ENCODE peak calls at places on chromosomes 16 and 17, in six cellular contexts. Q is heart left ventricle, N is ovary, W is testis, A is sigmoid colon, O is Peyer's patch. Y is an unnamed sample.

GRCh38 chr16:11556945-11557720 is 29.6 kb downstream of the LITAF start:
- DNase-seq in N (no peak), Q (no peak), O (no peak), W (no peak), A (no peak), Y (no peak)

GRCh38 chr17:73524941-73525679 is 119.1 kb downstream of the SDK2 start:
- DNase-seq in W (no peak), N (no peak), O (no peak), A (no peak), Q (no peak), Y (no peak)

GRCh38 chr17:81712468-81713003 is 452 bp downstream of the SLC25A10 start:
- DNase-seq in A (peak; percentile 62), N (no peak), O (peak; percentile 75), W (no peak), Q (no peak), Y (peak; percentile 52)

GRCh38 chr16:4179763-4180260 is 62.1 kb downstream of the SRL start:
- DNase-seq in W (no peak), Q (no peak), A (no peak), O (no peak), N (no peak), Y (no peak)

GRCh38 chr16:55469821-55470532 is 9.0 kb upstream of the MMP2 start:
- DNase-seq in Q (no peak), W (no peak), A (no peak), N (no peak), O (no peak), Y (no peak)

GRCh38 chr17:74380959-74381808 is 13.9 kb downstream of the GPR142 start:
- DNase-seq in O (no peak), Q (no peak), W (no peak), N (no peak), A (no peak), Y (peak; percentile 8)

GRCh38 chr16:84207869-84208268 is 16.9 kb downstream of the ADAD2 start:
- DNase-seq in O (no peak), A (no peak), N (no peak), Q (no peak), W (no peak), Y (no peak)

GRCh38 chr16:89099905-89100304 is 6.3 kb downstream of the ACSF3 start:
- DNase-seq in N (no peak), Q (no peak), W (no peak), A (no peak), O (peak; percentile 79), Y (no peak)

GRCh38 chr16:69932228-69932627 is 18.9 kb upstream of the CLEC18A start:
- DNase-seq in A (no peak), Q (no peak), N (no peak), O (no peak), W (peak; percentile 5), Y (no peak)

GRCh38 chr17:12231027-12231682 is 210.5 kb downstream of the MAP2K4 start:
- DNase-seq in A (peak; percentile 81), O (no peak), Q (no peak), N (no peak), W (no peak), Y (no peak)

GRCh38 chr17:58965221-58965620 is 141.5 kb downstream of the TRIM37 start:
- DNase-seq in Q (no peak), O (no peak), N (no peak), A (no peak), W (no peak), Y (no peak)

GRCh38 chr16:12659871-12660270 is 143.8 kb downstream of the CPPED1 start:
- DNase-seq in N (no peak), W (no peak), Q (no peak), O (no peak), A (no peak), Y (no peak)

GRCh38 chr17:81869221-81870154 is 1.6 kb downstream of the ARHGDIA start:
- DNase-seq in N (peak; percentile 53), A (peak; percentile 73), W (peak; percentile 47), O (peak; percentile 66), Q (peak; percentile 44), Y (peak; percentile 20)

GRCh38 chr16:27748868-27749546 is 199.1 kb downstream of the KATNIP start:
- DNase-seq in W (peak; percentile 40), A (no peak), O (peak; percentile 73), Q (no peak), N (peak; percentile 49), Y (peak; percentile 88)

DNA sequence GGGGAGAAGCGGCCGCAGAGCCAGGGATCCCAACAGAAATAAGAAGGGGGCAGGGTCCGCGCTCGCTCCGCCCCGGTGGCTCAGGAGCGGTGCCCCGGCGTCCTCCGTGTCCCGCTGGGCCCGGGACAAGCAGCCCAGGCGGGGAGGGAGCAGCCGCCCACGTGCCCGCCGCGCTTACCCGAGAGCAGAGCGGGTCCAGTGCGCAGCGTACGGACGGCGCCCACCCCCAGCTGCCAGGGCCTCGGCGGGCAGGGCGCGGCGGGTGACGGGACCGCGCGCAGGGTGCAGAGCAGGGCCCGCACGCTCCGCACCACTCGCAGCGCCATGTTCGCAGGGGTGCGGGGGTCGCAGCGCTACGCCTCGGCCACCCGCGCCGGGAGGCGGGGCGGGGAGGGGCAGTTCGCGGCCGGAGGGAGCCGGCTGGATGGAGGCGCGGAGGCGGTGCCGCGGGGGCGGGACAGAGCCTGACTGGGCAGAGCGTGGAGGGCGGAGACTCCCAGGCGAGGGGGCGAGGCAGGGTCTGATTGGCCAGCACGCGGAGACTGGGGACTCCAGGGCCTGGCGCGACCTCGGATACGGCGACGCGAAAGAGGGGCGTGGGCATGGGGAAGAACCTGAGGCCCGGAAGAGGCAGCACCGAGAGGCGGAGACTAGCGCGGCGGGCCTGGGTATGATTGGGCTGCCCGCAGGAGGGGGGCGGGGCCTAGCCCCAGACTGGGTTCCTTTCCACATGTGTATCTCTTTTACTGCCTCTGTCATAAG is at the start of gene GCSH:
- DNase-seq in Q (peak; percentile 100), O (peak; percentile 100), W (peak; percentile 99), N (peak; percentile 99), A (peak; percentile 99), Y (peak; percentile 100)
- TF ChIP-seq POLR2A in Q (peak; percentile 48), O (no peak), W (no peak), N (no peak), A (no peak), Y (peak; percentile 76)

DNA sequence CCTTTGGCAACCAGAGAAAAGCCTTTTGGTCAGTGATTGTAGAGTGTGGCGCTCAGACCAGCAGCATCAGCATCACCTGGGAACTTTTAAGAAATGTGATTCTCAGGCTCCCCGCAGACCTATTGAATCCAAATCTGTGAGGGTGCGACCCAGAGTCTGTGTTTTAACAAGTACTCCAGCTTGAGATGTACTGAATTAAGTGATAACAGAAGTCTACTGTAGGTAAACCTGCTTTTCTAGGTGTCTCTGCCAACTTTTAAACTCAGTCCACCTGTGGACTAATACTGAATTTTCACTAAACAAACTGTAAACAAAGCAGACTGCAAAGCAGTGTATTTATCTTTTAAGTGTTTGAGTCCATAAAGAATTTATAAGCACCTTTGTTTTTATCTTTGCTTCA is 43.6 kb downstream of the NUP93 start:
- DNase-seq in N (no peak), Q (no peak), A (no peak), O (no peak), W (no peak), Y (no peak)
- H3K27ac ChIP-seq in N (no peak overlapping the region), Q (no peak overlapping the region), A (no peak overlapping the region), O (no peak overlapping the region), W (no peak overlapping the region), Y (no peak overlapping the region)

GRCh38 chr17:78715876-78716275 is 66.2 kb downstream of the CYTH1 start:
- DNase-seq in A (no peak), O (no peak), W (no peak), N (no peak), Q (no peak), Y (no peak)

GRCh38 chr17:78716292-78716691 is 65.8 kb downstream of the CYTH1 start:
- DNase-seq in N (no peak), Q (no peak), O (no peak), A (no peak), W (no peak), Y (no peak)

GRCh38 chr17:78715000-78715771 is 66.9 kb downstream of the CYTH1 start:
- DNase-seq in O (no peak), Q (no peak), A (no peak), N (no peak), W (no peak), Y (no peak)

GRCh38 chr17:78717431-78717980 is 64.6 kb downstream of the CYTH1 start:
- DNase-seq in W (peak; percentile 67), O (no peak), A (peak; percentile 75), Q (no peak), N (peak; percentile 55), Y (no peak)

DNA sequence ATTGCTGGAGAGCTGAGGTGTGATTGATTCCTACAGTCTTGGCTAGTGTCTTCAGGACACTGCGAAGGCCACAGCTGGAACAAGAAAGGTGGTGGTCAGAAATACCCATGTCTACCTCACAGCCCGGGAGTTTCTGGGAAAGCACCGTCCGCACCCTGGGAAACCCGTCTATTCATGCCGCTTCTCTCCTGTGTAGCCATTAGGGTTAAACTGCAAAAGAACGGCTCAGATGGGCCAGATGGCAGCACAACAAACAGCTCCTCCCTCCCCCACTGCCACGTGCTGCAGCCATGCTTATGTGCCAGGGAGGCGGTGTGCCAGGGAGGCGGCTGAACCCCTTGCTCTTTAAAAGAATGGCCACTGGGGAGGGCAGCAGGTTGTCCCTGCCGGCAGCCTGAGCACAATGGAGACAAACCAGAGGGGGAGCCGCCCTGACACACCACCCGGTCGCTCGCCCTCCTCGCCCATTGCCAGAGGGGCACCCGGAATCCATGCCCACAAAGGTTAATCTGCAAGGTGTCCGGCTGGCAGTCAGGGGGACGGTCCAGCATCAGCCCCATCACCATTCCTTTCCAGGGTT is 65.2 kb downstream of the CYTH1 start:
- DNase-seq in N (peak; percentile 48), W (peak; percentile 86), Q (peak; percentile 71), A (peak; percentile 91), O (peak; percentile 77), Y (peak; percentile 90)
- TF ChIP-seq POLR2A in N (no peak), W (no peak), Q (no peak), A (no peak), O (no peak), Y (no peak)

GRCh38 chr17:77959926-77960521 is 1.5 kb downstream of the TNRC6C start:
- DNase-seq in A (no peak), N (no peak), W (no peak), Q (no peak), O (no peak), Y (peak; percentile 6)
- H3K27ac ChIP-seq in A (peak overlapping the region; percentile 85), N (no peak overlapping the region), W (no peak overlapping the region), Q (peak overlapping the region; percentile 86), O (peak overlapping the region; percentile 46), Y (no peak overlapping the region)

DNA sequence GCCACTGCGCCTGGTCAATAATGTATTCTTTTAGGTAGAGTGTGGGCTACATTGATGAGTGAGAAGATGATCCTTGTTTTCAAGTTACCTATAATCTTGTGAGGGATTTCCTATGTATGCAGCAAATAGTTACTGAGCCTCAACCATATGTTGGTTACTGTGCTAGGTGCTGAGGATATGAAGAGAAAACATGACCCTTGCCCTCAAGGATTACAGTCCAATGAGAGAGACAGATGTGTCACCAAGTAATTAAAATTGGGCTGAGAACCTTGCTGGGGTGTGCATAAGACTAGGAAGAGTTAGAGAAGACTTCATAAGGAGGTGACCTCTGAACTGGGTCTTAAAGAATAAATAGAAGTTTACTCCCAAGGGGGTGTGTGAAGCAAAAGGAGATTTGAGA is 7.4 kb downstream of the POLR2A start:
- DNase-seq in N (no peak), O (no peak), Q (no peak), W (no peak), A (no peak), Y (no peak)
- TF ChIP-seq POLR2A in N (no peak), O (no peak), Q (no peak), W (no peak), A (no peak), Y (no peak)

Y was measured in thyroid gland.